ENCODE peak calls at places on chromosomes 6 and 20, in six cellular contexts. Z is endothelial cell of umbilical vein, X is transverse colon, P is suprapubic skin, D is breast epithelium, M is stomach. N is an unnamed sample.

GRCh38 chr6:27251672-27252251 is 4.3 kb downstream of the PRSS16 start:
- DNase-seq in Z (peak; percentile 23), X (peak; percentile 94), P (no peak), D (peak; percentile 79), M (peak; percentile 91), N (peak; percentile 89)

GRCh38 chr6:72784581-72784980 is 162.7 kb downstream of the KCNQ5 start:
- DNase-seq in Z (no peak), X (no peak), P (no peak), D (no peak), M (no peak), N (no peak)

GRCh38 chr6:45786243-45786795 is 229.3 kb downstream of the CLIC5 start:
- DNase-seq in Z (no peak), X (no peak), P (no peak), D (no peak), M (no peak), N (no peak)

GRCh38 chr6:80174931-80175572 is 68.6 kb downstream of the BCKDHB start:
- DNase-seq in Z (no peak), X (no peak), P (no peak), D (no peak), M (no peak), N (no peak)

GRCh38 chr20:10368702-10369041 is 65.3 kb downstream of the MKKS start:
- DNase-seq in Z (no peak), X (no peak), P (no peak), D (no peak), M (no peak), N (no peak)

GRCh38 chr20:46173652-46174468 is 55.7 kb downstream of the CD40 start:
- DNase-seq in Z (no peak), X (no peak), P (no peak), D (no peak), M (no peak), N (no peak)

GRCh38 chr20:17559338-17559737 is 10.5 kb upstream of the DSTN start:
- DNase-seq in Z (no peak), X (no peak), P (no peak), D (no peak), M (no peak), N (no peak)

GRCh38 chr6:137736919-137737318 is 130.1 kb upstream of the TNFAIP3 start:
- DNase-seq in Z (no peak), X (no peak), P (no peak), D (no peak), M (no peak), N (no peak)

GRCh38 chr20:35708502-35708901 is 9.3 kb downstream of the ROMO1 start:
- DNase-seq in Z (no peak), X (no peak), P (no peak), D (no peak), M (no peak), N (no peak)

GRCh38 chr20:35710884-35711587 is 11.8 kb downstream of the ROMO1 start:
- DNase-seq in Z (no peak), X (no peak), P (no peak), D (no peak), M (no peak), N (no peak)

GRCh38 chr20:35710039-35710438 is 10.8 kb downstream of the ROMO1 start:
- DNase-seq in Z (no peak), X (no peak), P (no peak), D (no peak), M (no peak), N (no peak)

GRCh38 chr20:35711588-35712209 is 12.5 kb downstream of the ROMO1 start:
- DNase-seq in Z (no peak), X (no peak), P (no peak), D (no peak), M (no peak), N (no peak)

GRCh38 chr20:35709269-35709668 is 10.1 kb downstream of the ROMO1 start:
- DNase-seq in Z (no peak), X (no peak), P (no peak), D (no peak), M (no peak), N (no peak)
- TF ChIP-seq POLR2AphosphoS5 in Z (no peak), X (no peak), P (no peak), D (no peak), M (no peak), N (no peak)

GRCh38 chr6:36098253-36098919 is 31.9 kb upstream of the MAPK13 start:
- DNase-seq in Z (no peak), X (no peak), P (no peak), D (no peak), M (no peak), N (no peak)

GRCh38 chr6:36094786-36095496 is 35.4 kb upstream of the MAPK13 start:
- DNase-seq in Z (peak; percentile 83), X (peak; percentile 91), P (peak; percentile 92), D (peak; percentile 70), M (peak; percentile 90), N (peak; percentile 94)

GRCh38 chr6:36094238-36094637 is 36.1 kb upstream of the MAPK13 start:
- DNase-seq in Z (no peak), X (no peak), P (no peak), D (no peak), M (no peak), N (no peak)

GRCh38 chr6:36098920-36099647 is 31.2 kb upstream of the MAPK13 start:
- DNase-seq in Z (peak; percentile 54), X (no peak), P (no peak), D (no peak), M (no peak), N (no peak)

DNA sequence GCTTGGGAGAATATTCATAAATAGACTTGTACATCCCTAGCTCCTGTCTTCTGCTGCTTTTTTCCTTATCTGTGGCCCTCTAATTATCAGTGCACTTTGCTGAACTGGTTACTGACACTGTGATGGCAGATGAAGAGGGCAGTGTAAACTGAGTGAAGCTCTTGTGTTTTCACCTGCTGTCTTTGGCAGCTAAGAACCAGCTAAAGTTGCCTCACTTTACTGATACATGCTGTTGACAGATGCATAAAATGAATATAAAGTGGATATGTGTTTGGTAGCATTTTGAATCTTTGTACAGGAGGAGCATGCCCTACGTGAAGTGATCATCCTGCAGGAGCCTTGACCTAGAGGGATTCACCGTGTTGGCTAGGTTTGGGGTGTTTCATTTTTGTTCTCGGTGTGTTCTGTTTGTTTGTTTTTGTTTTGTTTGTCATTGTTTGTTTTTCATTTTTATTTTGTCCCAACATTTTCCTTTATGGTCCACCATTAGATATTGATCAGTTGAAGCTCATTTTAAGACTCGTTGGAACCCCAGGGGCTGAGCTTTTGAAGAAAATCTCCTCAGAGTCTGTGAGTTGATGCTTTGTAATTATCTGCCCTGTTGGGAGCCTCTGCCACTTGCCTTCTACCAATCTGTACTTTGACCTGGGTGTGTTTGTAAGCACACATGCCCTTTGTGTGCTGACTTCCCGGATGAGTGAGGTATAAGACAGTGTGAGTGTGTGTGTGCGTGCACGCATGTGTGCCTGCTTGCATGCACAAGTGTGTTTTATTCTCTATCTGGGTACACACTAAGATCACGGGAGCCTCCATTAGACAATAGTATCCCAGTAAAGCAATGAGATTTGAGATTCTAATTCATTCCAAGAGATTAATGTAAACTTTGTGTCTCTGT is 34.6 kb upstream of the MAPK13 start:
- DNase-seq in Z (no peak), X (peak; percentile 74), P (no peak), D (no peak), M (peak; percentile 43), N (no peak)
- TF ChIP-seq CTCF in Z (no peak), X (no peak), P (no peak), D (no peak), M (no peak), N (no peak)

DNA sequence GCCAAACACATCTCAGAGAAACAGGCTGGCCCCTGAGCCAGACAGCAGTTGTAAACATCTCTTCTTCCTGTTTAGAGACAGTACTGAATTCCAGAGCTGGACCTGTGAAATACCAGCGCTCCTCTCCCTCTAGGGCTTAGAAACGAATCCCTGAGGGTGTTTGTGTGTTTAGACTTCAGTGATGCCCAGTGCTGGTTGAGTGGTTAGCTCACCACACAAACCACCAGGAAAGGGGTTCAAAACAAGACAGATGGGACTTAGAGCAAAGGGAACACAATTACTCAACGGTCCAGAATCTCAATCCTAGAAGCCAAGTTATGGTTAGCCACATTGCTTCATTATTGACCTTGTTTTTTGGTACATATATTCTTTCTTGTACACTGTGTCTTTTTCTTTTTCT is 108.7 kb upstream of the TMEM170B start:
- DNase-seq in Z (no peak), X (no peak), P (no peak), D (no peak), M (no peak), N (no peak)
- H3K4me1 ChIP-seq in Z (peaks cover 70% of the 10 kb centered on the region), X (peaks cover 11% of the 10 kb centered on the region), P (peaks cover 20% of the 10 kb centered on the region), D (no peaks in the 10 kb centered on the region), M (peaks cover 26% of the 10 kb centered on the region), N (peaks cover 20% of the 10 kb centered on the region)

DNA sequence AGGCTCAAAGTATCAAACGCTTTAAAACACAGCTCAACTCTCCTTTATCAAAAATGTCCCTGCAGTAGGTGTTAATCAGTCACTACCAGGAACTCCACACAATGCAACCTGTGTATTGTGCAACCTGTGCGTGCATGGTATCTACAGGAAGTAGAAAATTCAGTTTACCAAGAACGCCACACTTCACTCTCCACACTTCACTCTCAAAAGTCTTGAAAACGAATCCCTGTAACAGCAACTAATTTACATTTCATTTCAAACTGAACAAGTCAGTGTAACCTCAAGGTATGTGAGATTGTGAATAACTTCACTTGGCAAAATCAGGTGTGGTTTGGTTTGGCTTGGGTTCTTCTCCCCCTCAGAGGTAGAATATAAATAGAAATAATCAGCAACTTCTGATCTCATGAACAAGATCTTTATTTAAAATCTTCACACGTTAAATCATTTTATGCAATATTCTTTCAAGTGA is 1.6 kb downstream of the RALGAPA2 start:
- DNase-seq in Z (peak; percentile 34), X (peak; percentile 54), P (no peak), D (peak; percentile 22), M (peak; percentile 77), N (no peak)
- TF ChIP-seq POLR2AphosphoS5 in Z (no peak), X (peak; percentile 33), P (no peak), D (no peak), M (no peak), N (no peak)

DNA sequence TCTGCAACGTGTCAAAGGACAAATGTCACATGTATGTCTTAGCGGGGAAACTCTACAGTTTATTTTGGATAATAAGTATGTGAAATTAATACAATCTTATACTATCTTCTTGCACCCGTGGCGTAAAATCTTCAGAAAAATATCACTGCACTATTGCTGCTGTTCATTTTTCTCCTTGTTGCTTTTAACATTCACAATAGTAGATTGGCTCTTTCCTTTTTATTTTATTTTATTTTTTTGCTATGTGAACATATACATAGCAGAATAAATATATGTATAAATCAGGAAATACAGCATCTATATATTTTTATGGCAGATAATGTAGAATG is 15.4 kb downstream of the GPR31 start:
- DNase-seq in Z (no peak), X (no peak), P (no peak), D (no peak), M (no peak), N (no peak)
- TF ChIP-seq CTCF in Z (no peak), X (no peak), P (no peak), D (no peak), M (no peak), N (no peak)

GRCh38 chr20:44409132-44409600 is 53.7 kb downstream of the HNF4A start:
- DNase-seq in Z (no peak), X (no peak), P (no peak), D (no peak), M (no peak), N (peak; percentile 11)

GRCh38 chr20:44405785-44406571 is 50.5 kb downstream of the HNF4A start:
- DNase-seq in Z (no peak), X (no peak), P (no peak), D (no peak), M (no peak), N (no peak)

GRCh38 chr20:44406572-44407100 is 51.1 kb downstream of the HNF4A start:
- DNase-seq in Z (no peak), X (peak; percentile 77), P (no peak), D (no peak), M (no peak), N (no peak)

GRCh38 chr20:44405246-44405645 is 49.7 kb downstream of the HNF4A start:
- DNase-seq in Z (no peak), X (no peak), P (no peak), D (no peak), M (no peak), N (no peak)

GRCh38 chr20:44407402-44408184 is 52.1 kb downstream of the HNF4A start:
- DNase-seq in Z (no peak), X (peak; percentile 91), P (no peak), D (no peak), M (peak; percentile 78), N (peak; percentile 37)
- H3K4me1 ChIP-seq in Z (no peaks in the 10 kb centered on the region), X (peaks cover 60% of the 10 kb centered on the region), P (peaks cover 6% of the 10 kb centered on the region), D (no peaks in the 10 kb centered on the region), M (peaks cover 7% of the 10 kb centered on the region), N (no peaks in the 10 kb centered on the region)

N was measured in spleen.